ENCODE peak calls at places on chromosome 19, in four cellular contexts. T is germinal center; Z is activated CD4-positive, alpha-beta T cell treated with anti-CD3 and anti-CD28 coated beads, Interleukin-2, amount 50 U/mL, for 1 hour; Y is pulmonary artery endothelial cell. F is an unnamed sample.

GRCh38 chr19:35860818-35861639 is 4.3 kb downstream of the KIRREL2 start:
- DNase-seq in Y (no peak), Z (no peak), T (no peak), F (no peak)

GRCh38 chr19:40755248-40755624 is 4.2 kb downstream of the SNRPA start:
- DNase-seq in T (no peak), Y (no peak), Z (no peak), F (no peak)

GRCh38 chr19:29537601-29538000 is 11.8 kb downstream of the VSTM2B start:
- DNase-seq in T (no peak), Z (no peak), Y (no peak), F (no peak)

GRCh38 chr19:12806242-12807131 is at the start of gene RNASEH2A:
- DNase-seq in T (peak), Z (peak), Y (peak), F (peak)

GRCh38 chr19:28401739-28402138 is 811.2 kb downstream of the UQCRFS1 start:
- DNase-seq in Y (no peak), Z (no peak), T (no peak), F (no peak)

GRCh38 chr19:18223860-18224524 is 2.2 kb downstream of the PDE4C start:
- DNase-seq in T (peak), Z (peak), Y (no peak), F (peak)

GRCh38 chr19:10505583-10506229 is 2.5 kb upstream of the KEAP1 start:
- DNase-seq in Y (peak), T (peak), Z (peak), F (peak)

GRCh38 chr19:13764821-13765394 is 586 bp downstream of the MRI1 start:
- DNase-seq in Y (no peak), Z (peak), T (peak), F (peak)